ENCODE peak calls at places on chromosomes 4 and X, in ten cellular contexts. R is heart left ventricle, B is lower lobe of right lung, A is ovary, H is psoas muscle, N is heart right ventricle, K is right lobe of liver, J is IMR-90, W is body of pancreas, F is Caco-2. U is an unnamed sample. For H3K4me1, the result is how much of the 10 kb centered on the place peaks cover.

GRCh38 chr4:83011779-83012630 is 1.4 kb upstream of the LIN54 start:
- DNase-seq in A (peak), K (peak), N (peak), R (peak), J (peak), H (peak), B (peak), W (peak), F (peak), U (peak)

GRCh38 chr4:42083816-42084215 is 68.6 kb downstream of the BEND4 start:
- DNase-seq in A (no peak), F (no peak), N (no peak), R (no peak), B (no peak), H (no peak), J (peak), K (no peak), W (no peak), U (no peak)

GRCh38 chrX:75784689-75785491 is at the start of gene MAGEE2:
- DNase-seq in A (no peak), R (no peak), K (no peak), W (no peak), H (no peak), J (no peak), N (no peak), B (peak), F (no peak), U (no peak)

GRCh38 chr4:174209296-174209695 is 74.2 kb downstream of the FBXO8 start:
- DNase-seq in R (no peak), H (no peak), K (no peak), N (no peak), B (no peak), W (no peak), F (no peak), A (no peak), J (peak), U (no peak)

GRCh38 chr4:78689700-78690318 is 86.3 kb upstream of the BMP2K start:
- DNase-seq in F (no peak), A (no peak), N (no peak), W (no peak), J (no peak), K (no peak), B (no peak), R (no peak), H (no peak), U (no peak)

GRCh38 chr4:89939994-89940393 is 45.3 kb downstream of the MMRN1 start:
- DNase-seq in H (no peak), F (no peak), K (no peak), R (peak), J (no peak), W (peak), N (peak), B (no peak), A (no peak), U (no peak)

GRCh38 chr4:2472187-2472586 is 3.3 kb downstream of the RNF4 start:
- DNase-seq in H (no peak), R (no peak), F (no peak), B (no peak), J (peak), N (no peak), A (no peak), K (no peak), W (no peak), U (no peak)

GRCh38 chr4:163447481-163447880 is 26.1 kb downstream of the TKTL2 start:
- DNase-seq in J (no peak), F (no peak), A (no peak), R (no peak), H (no peak), W (no peak), K (no peak), B (no peak), N (no peak), U (no peak)

GRCh38 chrX:150767045-150767395 is 73.8 kb downstream of the MTMR1 start:
- DNase-seq in K (no peak), B (peak), A (no peak), N (peak), F (no peak), W (no peak), H (no peak), J (no peak), R (peak), U (peak)

GRCh38 chr4:125891597-125892258 is 577.0 kb downstream of the FAT4 start:
- DNase-seq in W (no peak), R (no peak), H (no peak), A (no peak), N (no peak), B (no peak), K (no peak), J (peak), F (no peak), U (no peak)

GRCh38 chr4:112853662-112854256 is 195.7 kb upstream of the ANK2 start:
- DNase-seq in K (no peak), A (no peak), N (no peak), W (no peak), J (no peak), H (no peak), B (no peak), R (no peak), F (no peak), U (no peak)
- TF ChIP-seq CTCF in K (peak), A (peak), N (no peak), W (no peak), J (peak), H (peak), B (no peak), R (peak), F (peak), U (peak)

DNA sequence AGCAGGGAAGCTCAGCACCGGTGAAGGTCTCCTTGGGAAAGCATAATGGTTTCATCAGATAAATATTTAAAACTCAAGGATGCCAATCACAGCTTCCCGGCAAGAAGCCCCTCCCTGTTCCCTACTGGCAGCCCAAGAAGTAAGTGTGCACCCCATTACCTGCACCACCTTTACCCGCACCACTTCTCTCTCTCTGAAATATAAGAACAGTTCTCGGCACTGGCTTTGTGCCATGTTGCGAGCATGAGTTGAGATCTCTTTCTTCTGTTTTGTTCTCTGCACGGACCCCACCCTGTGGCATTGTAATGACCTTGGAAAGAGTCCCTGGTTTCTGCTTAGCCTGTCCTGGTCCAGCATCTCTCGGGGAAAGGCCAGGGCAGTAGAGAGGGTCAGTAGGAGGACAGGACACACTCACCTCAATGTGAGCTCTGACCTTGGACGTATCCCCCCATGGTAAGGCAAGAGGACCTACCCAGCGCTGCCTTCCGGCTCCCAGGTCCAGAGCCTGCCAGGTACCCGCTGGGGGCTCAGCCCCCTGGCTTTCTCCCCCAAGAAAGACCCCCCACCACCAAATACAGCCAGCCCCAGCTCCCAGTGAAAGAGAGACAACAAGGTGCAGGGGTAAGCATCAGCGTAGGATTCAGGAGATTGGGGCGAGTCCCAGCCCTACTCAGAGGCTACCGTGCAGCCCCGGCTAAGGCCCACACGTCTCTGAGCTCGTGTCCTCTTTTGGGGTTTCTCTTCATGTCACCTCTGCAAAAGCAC is 80.7 kb downstream of the PSAPL1 start:
- DNase-seq in B (peak), A (no peak), F (no peak), K (no peak), H (peak), W (no peak), J (no peak), N (no peak), R (no peak), U (no peak)
- H3K4me1 ChIP-seq in B (under half), A (under half), F (under half), K (under half), H (under half), W (under half), J (under half), N (under half), R (under half), U (under half)

GRCh38 chr4:140047017-140047640 is 106.9 kb downstream of the MAML3 start:
- DNase-seq in B (no peak), F (no peak), N (peak), A (no peak), J (no peak), K (no peak), H (peak), R (peak), W (no peak), U (peak)

GRCh38 chr4:140047781-140048180 is 106.2 kb downstream of the MAML3 start:
- DNase-seq in A (no peak), H (no peak), R (no peak), F (no peak), W (no peak), J (no peak), B (no peak), N (no peak), K (no peak), U (no peak)

GRCh38 chr4:140049924-140050681 is 103.9 kb downstream of the MAML3 start:
- DNase-seq in H (no peak), W (no peak), N (no peak), B (no peak), J (peak), R (no peak), K (no peak), A (no peak), F (no peak), U (no peak)

GRCh38 chr4:140048419-140049022 is 105.5 kb downstream of the MAML3 start:
- DNase-seq in A (no peak), J (no peak), H (no peak), R (no peak), N (no peak), F (no peak), B (no peak), W (no peak), K (no peak), U (no peak)

GRCh38 chr4:140049024-140049923 is 104.7 kb downstream of the MAML3 start:
- DNase-seq in B (no peak), H (no peak), R (peak), N (peak), A (peak), F (peak), K (peak), J (peak), W (peak), U (no peak)
- TF ChIP-seq CTCF in B (no peak), H (no peak), R (no peak), N (no peak), A (no peak), F (peak), K (no peak), J (no peak), W (no peak), U (no peak)

GRCh38 chr4:85961887-85962286 is 398.0 kb downstream of the MAPK10 start:
- DNase-seq in R (no peak), B (no peak), N (no peak), K (no peak), A (no peak), W (no peak), H (no peak), F (no peak), J (no peak), U (no peak)

GRCh38 chr4:85966308-85966882 is 393.5 kb downstream of the MAPK10 start:
- DNase-seq in N (no peak), A (no peak), R (no peak), K (no peak), H (no peak), F (no peak), J (no peak), W (no peak), B (no peak), U (no peak)

GRCh38 chr4:85965529-85965928 is 394.3 kb downstream of the MAPK10 start:
- DNase-seq in N (no peak), A (no peak), H (no peak), J (no peak), W (no peak), F (no peak), B (no peak), K (no peak), R (no peak), U (no peak)

GRCh38 chr4:85964298-85964697 is 395.6 kb downstream of the MAPK10 start:
- DNase-seq in H (no peak), N (no peak), A (no peak), B (no peak), F (no peak), J (no peak), R (no peak), W (no peak), K (no peak), U (no peak)

GRCh38 chr4:85963231-85963630 is 396.6 kb downstream of the MAPK10 start:
- DNase-seq in H (no peak), W (no peak), B (no peak), R (no peak), J (no peak), N (no peak), K (no peak), A (no peak), F (no peak), U (no peak)
- H3K4me1 ChIP-seq in H (under half), W (under half), B (under half), R (under half), J (under half), N (under half), K (under half), A (under half), F (under half), U (under half)

DNA sequence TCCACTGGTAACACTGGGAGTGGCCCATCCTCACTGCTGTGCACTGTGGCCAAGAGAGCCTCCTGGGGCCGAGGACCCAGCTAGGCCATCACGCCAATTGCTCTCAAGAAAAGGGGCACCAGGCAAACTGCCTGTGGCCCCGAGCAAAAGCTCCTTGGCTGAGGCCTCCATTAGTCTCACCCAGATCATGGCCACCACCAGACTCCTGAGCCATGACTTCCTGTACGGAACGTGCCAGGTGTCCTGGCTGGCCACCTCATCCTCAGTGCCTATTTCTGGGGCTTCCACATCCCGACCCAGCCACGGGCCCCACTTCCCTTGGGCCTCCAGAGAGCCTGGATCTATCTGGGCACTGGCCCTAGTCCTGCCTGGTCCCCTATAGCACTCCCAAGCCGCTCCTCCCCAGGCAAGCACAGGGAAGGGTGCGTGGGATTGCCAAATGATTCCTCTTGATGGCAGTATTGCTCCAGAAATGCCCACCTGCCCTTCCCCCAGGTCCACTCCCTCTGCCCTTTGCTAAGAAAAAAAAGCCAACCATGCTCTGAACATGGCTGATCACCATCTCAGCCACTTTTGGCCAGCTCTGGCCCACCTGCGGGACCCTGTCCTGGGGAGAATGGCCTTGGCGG is 212.6 kb upstream of the AGTR2 start:
- DNase-seq in F (no peak), H (no peak), N (no peak), R (no peak), K (no peak), W (peak), B (no peak), J (no peak), A (no peak), U (no peak)
- TF ChIP-seq CTCF in F (no peak), H (peak), N (no peak), R (no peak), K (peak), W (no peak), B (no peak), J (no peak), A (no peak), U (no peak)

DNA sequence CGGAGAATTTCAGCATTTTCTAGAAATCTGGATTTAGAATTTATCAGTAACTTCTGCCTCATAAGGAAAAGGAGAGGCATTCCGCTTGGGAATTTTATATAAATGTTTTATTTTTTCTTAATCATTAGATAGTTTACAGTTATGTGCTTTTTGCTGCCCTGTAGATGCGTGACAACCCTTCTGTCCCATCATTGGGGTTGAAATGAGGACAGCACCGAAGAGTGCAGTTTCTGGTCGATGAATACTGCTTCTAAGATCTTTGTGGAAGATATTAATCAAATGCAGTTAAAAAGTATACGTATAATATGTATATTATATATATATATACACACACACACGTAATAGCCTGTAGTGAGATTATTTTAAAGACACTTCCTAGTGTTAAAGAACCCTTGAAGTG is 1.5 kb downstream of the RBPJ start:
- DNase-seq in H (no peak), W (no peak), F (no peak), B (no peak), A (no peak), K (no peak), N (no peak), J (no peak), R (no peak), U (no peak)
- H3K4me1 ChIP-seq in H (under half), W (under half), F (under half), B (under half), A (under half), K (under half), N (under half), J (under half), R (half or more), U (under half)

GRCh38 chrX:125131146-125131545 is 188.5 kb upstream of the TEX13C start:
- DNase-seq in W (no peak), F (no peak), K (no peak), A (no peak), J (no peak), H (no peak), R (no peak), N (no peak), B (no peak), U (no peak)
- TF ChIP-seq CTCF in W (no peak), F (no peak), K (peak), A (no peak), J (no peak), H (no peak), R (no peak), N (no peak), B (peak), U (no peak)

GRCh38 chrX:17295788-17296187 is 79.2 kb upstream of the NHS start:
- DNase-seq in J (no peak), A (no peak), N (no peak), R (no peak), B (no peak), W (no peak), H (no peak), K (no peak), F (no peak), U (no peak)

GRCh38 chrX:17298564-17298963 is 76.4 kb upstream of the NHS start:
- DNase-seq in R (no peak), K (no peak), N (no peak), A (no peak), J (no peak), B (no peak), F (no peak), W (no peak), H (no peak), U (no peak)

GRCh38 chrX:17291998-17292658 is 82.9 kb upstream of the NHS start:
- DNase-seq in A (no peak), K (no peak), R (no peak), H (no peak), W (no peak), J (no peak), B (no peak), N (no peak), F (no peak), U (no peak)

GRCh38 chrX:17291141-17291900 is 83.7 kb upstream of the NHS start:
- DNase-seq in K (no peak), N (no peak), F (no peak), A (no peak), R (no peak), B (no peak), J (no peak), W (no peak), H (no peak), U (no peak)

GRCh38 chrX:17294561-17294960 is 80.4 kb upstream of the NHS start:
- DNase-seq in F (no peak), K (no peak), J (no peak), H (no peak), W (no peak), N (no peak), A (no peak), B (no peak), R (no peak), U (no peak)
- H3K4me1 ChIP-seq in F (under half), K (under half), J (under half), H (under half), W (under half), N (under half), A (under half), B (under half), R (under half), U (under half)

DNA sequence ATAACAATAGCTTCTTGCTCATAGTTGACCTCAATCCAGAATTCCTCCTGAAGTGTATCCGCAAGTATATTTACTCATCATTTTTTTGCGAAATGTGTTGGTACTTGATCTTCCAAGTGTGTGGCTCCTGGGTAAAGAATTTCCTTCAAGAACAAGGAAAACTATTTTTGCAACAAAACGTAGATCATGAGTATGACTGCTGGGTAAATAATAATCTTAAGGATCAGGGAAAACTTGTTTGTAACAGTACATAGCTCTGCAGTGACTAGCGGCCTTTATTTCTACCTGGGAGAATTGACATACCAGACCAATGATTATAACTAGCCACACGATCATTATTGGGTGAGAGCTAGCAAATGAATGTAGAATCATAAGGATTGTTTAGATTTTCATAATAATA is 1311.7 kb downstream of the ARAP2 start:
- DNase-seq in R (no peak), N (no peak), H (no peak), A (no peak), K (no peak), J (no peak), F (no peak), B (no peak), W (no peak), U (no peak)
- TF ChIP-seq CTCF in R (no peak), N (no peak), H (no peak), A (no peak), K (no peak), J (no peak), F (no peak), B (no peak), W (no peak), U (no peak)

DNA sequence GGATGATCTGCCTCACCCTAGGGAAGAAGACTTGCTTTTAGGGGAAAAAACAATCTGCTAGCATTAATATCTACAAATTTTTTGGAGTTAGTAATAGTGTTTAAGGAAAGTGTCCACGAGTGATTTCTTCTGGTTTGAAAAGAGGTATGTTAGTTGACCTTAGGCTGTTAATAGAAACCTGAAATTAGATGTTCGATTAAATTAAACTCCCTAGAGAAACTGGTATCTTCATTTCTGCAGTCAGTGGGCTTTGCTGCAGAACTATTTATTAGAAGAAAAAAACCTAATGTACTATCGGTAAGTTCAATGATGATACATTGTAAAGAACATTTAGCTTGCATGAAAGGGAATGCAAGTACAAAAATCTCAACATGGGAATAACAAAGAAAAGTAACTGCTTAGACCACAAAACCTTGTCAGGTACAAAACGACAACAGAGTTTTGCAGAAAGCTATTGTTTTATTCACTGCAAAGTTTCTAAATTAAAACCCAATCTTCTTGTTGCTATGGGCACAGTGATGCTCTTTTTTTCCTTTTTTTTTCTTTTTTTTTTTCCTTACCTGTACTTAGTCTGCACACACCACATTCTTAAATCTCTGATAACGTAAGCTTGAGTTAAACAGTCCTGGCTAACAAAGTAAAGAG is 2.0 kb downstream of the KLF3 start:
- DNase-seq in F (no peak), K (no peak), N (no peak), A (no peak), R (no peak), W (no peak), J (no peak), B (no peak), H (no peak), U (no peak)
- H3K4me1 ChIP-seq in F (under half), K (under half), N (under half), A (under half), R (half or more), W (under half), J (under half), B (half or more), H (half or more), U (half or more)